ENCODE peak calls at places on chromosomes 13 and 19, in nine cellular contexts. One of them, this sample, is unnamed.

GRCh38 chr19:58518261-58519086 is 1.1 kb downstream of the ZBTB45 start:
- ATAC-seq in activated CD8-positive, alpha-beta memory T cell treated with anti-CD3 and anti-CD28 coated beads, Interleukin-2, amount 10 ng/mL, durations not matched to agents 7 days and 5 days: no peak
- ATAC-seq in pancreas: no peak
- ATAC-seq in left lobe of liver: no peak
- ATAC-seq in CD4-positive, alpha-beta T cell: no peak
- ATAC-seq in HCT116: no peak
- ATAC-seq in sciatic nerve: no peak
- ATAC-seq in left cardiac atrium: no peak
- ATAC-seq in left ventricle myocardium superior: no peak
- ATAC-seq in this sample: no peak

GRCh38 chr13:51380269-51380668 is 40.8 kb downstream of the SERPINE3 start:
- ATAC-seq in pancreas: peak
- ATAC-seq in left cardiac atrium: no peak
- ATAC-seq in HCT116: no peak
- ATAC-seq in left lobe of liver: no peak
- ATAC-seq in sciatic nerve: no peak
- ATAC-seq in left ventricle myocardium superior: peak
- ATAC-seq in CD4-positive, alpha-beta T cell: no peak
- ATAC-seq in activated CD8-positive, alpha-beta memory T cell treated with anti-CD3 and anti-CD28 coated beads, Interleukin-2, amount 10 ng/mL, durations not matched to agents 7 days and 5 days: no peak
- ATAC-seq in this sample: no peak

GRCh38 chr19:47651132-47651531 is 42.2 kb downstream of the BICRA start:
- ATAC-seq in left lobe of liver: no peak
- ATAC-seq in HCT116: no peak
- ATAC-seq in pancreas: no peak
- ATAC-seq in sciatic nerve: no peak
- ATAC-seq in left cardiac atrium: no peak
- ATAC-seq in left ventricle myocardium superior: no peak
- ATAC-seq in activated CD8-positive, alpha-beta memory T cell treated with anti-CD3 and anti-CD28 coated beads, Interleukin-2, amount 10 ng/mL, durations not matched to agents 7 days and 5 days: no peak
- ATAC-seq in CD4-positive, alpha-beta T cell: no peak
- ATAC-seq in this sample: no peak

GRCh38 chr13:113989585-113990300 is 15.9 kb upstream of the C13orf46 start:
- ATAC-seq in left lobe of liver: no peak
- ATAC-seq in sciatic nerve: no peak
- ATAC-seq in CD4-positive, alpha-beta T cell: no peak
- ATAC-seq in pancreas: no peak
- ATAC-seq in HCT116: no peak
- ATAC-seq in activated CD8-positive, alpha-beta memory T cell treated with anti-CD3 and anti-CD28 coated beads, Interleukin-2, amount 10 ng/mL, durations not matched to agents 7 days and 5 days: no peak
- ATAC-seq in left ventricle myocardium superior: no peak
- ATAC-seq in left cardiac atrium: no peak
- ATAC-seq in this sample: no peak

GRCh38 chr13:114019367-114019766 is 45.5 kb upstream of the C13orf46 start:
- ATAC-seq in pancreas: no peak
- ATAC-seq in HCT116: peak
- ATAC-seq in left lobe of liver: no peak
- ATAC-seq in left ventricle myocardium superior: no peak
- ATAC-seq in left cardiac atrium: no peak
- ATAC-seq in activated CD8-positive, alpha-beta memory T cell treated with anti-CD3 and anti-CD28 coated beads, Interleukin-2, amount 10 ng/mL, durations not matched to agents 7 days and 5 days: no peak
- ATAC-seq in sciatic nerve: no peak
- ATAC-seq in CD4-positive, alpha-beta T cell: peak
- ATAC-seq in this sample: no peak

GRCh38 chr19:8377598-8377997 is 12.6 kb upstream of the RAB11B start:
- ATAC-seq in CD4-positive, alpha-beta T cell: no peak
- ATAC-seq in pancreas: no peak
- ATAC-seq in activated CD8-positive, alpha-beta memory T cell treated with anti-CD3 and anti-CD28 coated beads, Interleukin-2, amount 10 ng/mL, durations not matched to agents 7 days and 5 days: no peak
- ATAC-seq in left lobe of liver: no peak
- ATAC-seq in sciatic nerve: no peak
- ATAC-seq in HCT116: no peak
- ATAC-seq in left ventricle myocardium superior: no peak
- ATAC-seq in left cardiac atrium: no peak
- ATAC-seq in this sample: no peak

GRCh38 chr13:74977498-74977897 is 504.5 kb downstream of the TBC1D4 start:
- ATAC-seq in sciatic nerve: no peak
- ATAC-seq in CD4-positive, alpha-beta T cell: no peak
- ATAC-seq in activated CD8-positive, alpha-beta memory T cell treated with anti-CD3 and anti-CD28 coated beads, Interleukin-2, amount 10 ng/mL, durations not matched to agents 7 days and 5 days: no peak
- ATAC-seq in left lobe of liver: no peak
- ATAC-seq in left cardiac atrium: no peak
- ATAC-seq in pancreas: no peak
- ATAC-seq in left ventricle myocardium superior: no peak
- ATAC-seq in HCT116: no peak
- ATAC-seq in this sample: no peak

GRCh38 chr19:19439083-19439482 is 33.6 kb downstream of the GATAD2A start:
- ATAC-seq in left lobe of liver: no peak
- ATAC-seq in left ventricle myocardium superior: no peak
- ATAC-seq in left cardiac atrium: no peak
- ATAC-seq in activated CD8-positive, alpha-beta memory T cell treated with anti-CD3 and anti-CD28 coated beads, Interleukin-2, amount 10 ng/mL, durations not matched to agents 7 days and 5 days: no peak
- ATAC-seq in CD4-positive, alpha-beta T cell: no peak
- ATAC-seq in pancreas: no peak
- ATAC-seq in HCT116: no peak
- ATAC-seq in sciatic nerve: no peak
- ATAC-seq in this sample: no peak

GRCh38 chr13:73983109-73983508 is 151.1 kb downstream of the KLF12 start:
- ATAC-seq in activated CD8-positive, alpha-beta memory T cell treated with anti-CD3 and anti-CD28 coated beads, Interleukin-2, amount 10 ng/mL, durations not matched to agents 7 days and 5 days: no peak
- ATAC-seq in pancreas: no peak
- ATAC-seq in HCT116: no peak
- ATAC-seq in left ventricle myocardium superior: peak
- ATAC-seq in left lobe of liver: peak
- ATAC-seq in left cardiac atrium: peak
- ATAC-seq in sciatic nerve: no peak
- ATAC-seq in CD4-positive, alpha-beta T cell: no peak
- ATAC-seq in this sample: peak

GRCh38 chr13:58625703-58626389 is 994.3 kb downstream of the PCDH17 start:
- ATAC-seq in left lobe of liver: no peak
- ATAC-seq in pancreas: no peak
- ATAC-seq in left ventricle myocardium superior: no peak
- ATAC-seq in CD4-positive, alpha-beta T cell: no peak
- ATAC-seq in sciatic nerve: no peak
- ATAC-seq in left cardiac atrium: no peak
- ATAC-seq in HCT116: no peak
- ATAC-seq in activated CD8-positive, alpha-beta memory T cell treated with anti-CD3 and anti-CD28 coated beads, Interleukin-2, amount 10 ng/mL, durations not matched to agents 7 days and 5 days: no peak
- ATAC-seq in this sample: no peak

GRCh38 chr13:99656843-99657506 is 155.7 kb downstream of the TM9SF2 start:
- ATAC-seq in activated CD8-positive, alpha-beta memory T cell treated with anti-CD3 and anti-CD28 coated beads, Interleukin-2, amount 10 ng/mL, durations not matched to agents 7 days and 5 days: peak
- ATAC-seq in sciatic nerve: no peak
- ATAC-seq in pancreas: no peak
- ATAC-seq in left ventricle myocardium superior: no peak
- ATAC-seq in left lobe of liver: no peak
- ATAC-seq in HCT116: no peak
- ATAC-seq in CD4-positive, alpha-beta T cell: peak
- ATAC-seq in left cardiac atrium: no peak
- ATAC-seq in this sample: no peak

GRCh38 chr19:13959962-13960862 is 7.9 kb downstream of the DCAF15 start:
- ATAC-seq in pancreas: peak
- ATAC-seq in activated CD8-positive, alpha-beta memory T cell treated with anti-CD3 and anti-CD28 coated beads, Interleukin-2, amount 10 ng/mL, durations not matched to agents 7 days and 5 days: peak
- ATAC-seq in CD4-positive, alpha-beta T cell: peak
- ATAC-seq in HCT116: peak
- ATAC-seq in sciatic nerve: peak
- ATAC-seq in left lobe of liver: peak
- ATAC-seq in left cardiac atrium: peak
- ATAC-seq in left ventricle myocardium superior: no peak
- ATAC-seq in this sample: peak

GRCh38 chr19:49858591-49858985 is 7.6 kb downstream of the PTOV1 start:
- ATAC-seq in left cardiac atrium: no peak
- ATAC-seq in HCT116: no peak
- ATAC-seq in CD4-positive, alpha-beta T cell: no peak
- ATAC-seq in pancreas: no peak
- ATAC-seq in left ventricle myocardium superior: no peak
- ATAC-seq in activated CD8-positive, alpha-beta memory T cell treated with anti-CD3 and anti-CD28 coated beads, Interleukin-2, amount 10 ng/mL, durations not matched to agents 7 days and 5 days: no peak
- ATAC-seq in sciatic nerve: peak
- ATAC-seq in left lobe of liver: no peak
- ATAC-seq in this sample: no peak

GRCh38 chr13:25910243-25910642 is 141.6 kb downstream of the SHISA2 start:
- ATAC-seq in activated CD8-positive, alpha-beta memory T cell treated with anti-CD3 and anti-CD28 coated beads, Interleukin-2, amount 10 ng/mL, durations not matched to agents 7 days and 5 days: no peak
- ATAC-seq in left ventricle myocardium superior: no peak
- ATAC-seq in HCT116: no peak
- ATAC-seq in left lobe of liver: no peak
- ATAC-seq in sciatic nerve: no peak
- ATAC-seq in CD4-positive, alpha-beta T cell: no peak
- ATAC-seq in left cardiac atrium: no peak
- ATAC-seq in pancreas: no peak
- ATAC-seq in this sample: no peak

GRCh38 chr13:111518161-111518791 is 197.8 kb downstream of the TEX29 start:
- ATAC-seq in left lobe of liver: peak
- ATAC-seq in CD4-positive, alpha-beta T cell: no peak
- ATAC-seq in HCT116: peak
- ATAC-seq in sciatic nerve: no peak
- ATAC-seq in activated CD8-positive, alpha-beta memory T cell treated with anti-CD3 and anti-CD28 coated beads, Interleukin-2, amount 10 ng/mL, durations not matched to agents 7 days and 5 days: no peak
- ATAC-seq in left ventricle myocardium superior: no peak
- ATAC-seq in left cardiac atrium: no peak
- ATAC-seq in pancreas: peak
- ATAC-seq in this sample: no peak

GRCh38 chr13:102089177-102089576 is 312.7 kb downstream of the FGF14 start:
- ATAC-seq in HCT116: no peak
- ATAC-seq in left lobe of liver: peak
- ATAC-seq in activated CD8-positive, alpha-beta memory T cell treated with anti-CD3 and anti-CD28 coated beads, Interleukin-2, amount 10 ng/mL, durations not matched to agents 7 days and 5 days: no peak
- ATAC-seq in pancreas: no peak
- ATAC-seq in left cardiac atrium: peak
- ATAC-seq in left ventricle myocardium superior: peak
- ATAC-seq in sciatic nerve: no peak
- ATAC-seq in CD4-positive, alpha-beta T cell: no peak
- ATAC-seq in this sample: no peak

GRCh38 chr13:25699056-25699455 is 327.3 kb downstream of the ATP8A2 start:
- ATAC-seq in activated CD8-positive, alpha-beta memory T cell treated with anti-CD3 and anti-CD28 coated beads, Interleukin-2, amount 10 ng/mL, durations not matched to agents 7 days and 5 days: no peak
- ATAC-seq in sciatic nerve: no peak
- ATAC-seq in pancreas: no peak
- ATAC-seq in left cardiac atrium: no peak
- ATAC-seq in left ventricle myocardium superior: no peak
- ATAC-seq in CD4-positive, alpha-beta T cell: no peak
- ATAC-seq in HCT116: no peak
- ATAC-seq in left lobe of liver: no peak
- ATAC-seq in this sample: no peak

GRCh38 chr19:30006206-30006605 is 64.2 kb downstream of the URI1 start:
- ATAC-seq in pancreas: no peak
- ATAC-seq in left cardiac atrium: no peak
- ATAC-seq in left lobe of liver: no peak
- ATAC-seq in sciatic nerve: no peak
- ATAC-seq in CD4-positive, alpha-beta T cell: no peak
- ATAC-seq in activated CD8-positive, alpha-beta memory T cell treated with anti-CD3 and anti-CD28 coated beads, Interleukin-2, amount 10 ng/mL, durations not matched to agents 7 days and 5 days: peak
- ATAC-seq in left ventricle myocardium superior: no peak
- ATAC-seq in HCT116: no peak
- ATAC-seq in this sample: no peak

GRCh38 chr13:39144941-39145533 is 106.8 kb downstream of the NHLRC3 start:
- ATAC-seq in activated CD8-positive, alpha-beta memory T cell treated with anti-CD3 and anti-CD28 coated beads, Interleukin-2, amount 10 ng/mL, durations not matched to agents 7 days and 5 days: no peak
- ATAC-seq in CD4-positive, alpha-beta T cell: no peak
- ATAC-seq in HCT116: peak
- ATAC-seq in pancreas: peak
- ATAC-seq in left cardiac atrium: peak
- ATAC-seq in left lobe of liver: peak
- ATAC-seq in left ventricle myocardium superior: peak
- ATAC-seq in sciatic nerve: peak
- ATAC-seq in this sample: no peak

GRCh38 chr13:36848228-36848982 is 29.4 kb downstream of the RFXAP start:
- ATAC-seq in left cardiac atrium: peak
- ATAC-seq in CD4-positive, alpha-beta T cell: no peak
- ATAC-seq in activated CD8-positive, alpha-beta memory T cell treated with anti-CD3 and anti-CD28 coated beads, Interleukin-2, amount 10 ng/mL, durations not matched to agents 7 days and 5 days: no peak
- ATAC-seq in HCT116: peak
- ATAC-seq in left ventricle myocardium superior: peak
- ATAC-seq in pancreas: no peak
- ATAC-seq in left lobe of liver: peak
- ATAC-seq in sciatic nerve: peak
- ATAC-seq in this sample: peak

GRCh38 chr19:21910318-21910717 is 74.3 kb upstream of the ZNF43 start:
- ATAC-seq in HCT116: no peak
- ATAC-seq in sciatic nerve: no peak
- ATAC-seq in CD4-positive, alpha-beta T cell: no peak
- ATAC-seq in left ventricle myocardium superior: no peak
- ATAC-seq in pancreas: no peak
- ATAC-seq in activated CD8-positive, alpha-beta memory T cell treated with anti-CD3 and anti-CD28 coated beads, Interleukin-2, amount 10 ng/mL, durations not matched to agents 7 days and 5 days: no peak
- ATAC-seq in left cardiac atrium: no peak
- ATAC-seq in left lobe of liver: no peak
- ATAC-seq in this sample: no peak

GRCh38 chr19:10271543-10272086 is 695 bp downstream of the ICAM1 start:
- ATAC-seq in left cardiac atrium: no peak
- ATAC-seq in activated CD8-positive, alpha-beta memory T cell treated with anti-CD3 and anti-CD28 coated beads, Interleukin-2, amount 10 ng/mL, durations not matched to agents 7 days and 5 days: peak
- ATAC-seq in left ventricle myocardium superior: no peak
- ATAC-seq in HCT116: no peak
- ATAC-seq in left lobe of liver: no peak
- ATAC-seq in CD4-positive, alpha-beta T cell: no peak
- ATAC-seq in pancreas: no peak
- ATAC-seq in sciatic nerve: peak
- ATAC-seq in this sample: peak

GRCh38 chr13:48431987-48432615 is 19.2 kb upstream of the LPAR6 start:
- ATAC-seq in HCT116: no peak
- ATAC-seq in CD4-positive, alpha-beta T cell: no peak
- ATAC-seq in activated CD8-positive, alpha-beta memory T cell treated with anti-CD3 and anti-CD28 coated beads, Interleukin-2, amount 10 ng/mL, durations not matched to agents 7 days and 5 days: no peak
- ATAC-seq in sciatic nerve: peak
- ATAC-seq in left ventricle myocardium superior: no peak
- ATAC-seq in left cardiac atrium: peak
- ATAC-seq in pancreas: no peak
- ATAC-seq in left lobe of liver: no peak
- ATAC-seq in this sample: no peak

GRCh38 chr19:36215276-36216171 is 618 bp downstream of the ZNF146 start:
- ATAC-seq in left ventricle myocardium superior: no peak
- ATAC-seq in left lobe of liver: no peak
- ATAC-seq in pancreas: peak
- ATAC-seq in left cardiac atrium: no peak
- ATAC-seq in HCT116: no peak
- ATAC-seq in CD4-positive, alpha-beta T cell: peak
- ATAC-seq in activated CD8-positive, alpha-beta memory T cell treated with anti-CD3 and anti-CD28 coated beads, Interleukin-2, amount 10 ng/mL, durations not matched to agents 7 days and 5 days: no peak
- ATAC-seq in sciatic nerve: no peak
- ATAC-seq in this sample: no peak

GRCh38 chr19:17246681-17247425 is 1.1 kb upstream of the NR2F6 start:
- ATAC-seq in left lobe of liver: peak
- ATAC-seq in sciatic nerve: peak
- ATAC-seq in activated CD8-positive, alpha-beta memory T cell treated with anti-CD3 and anti-CD28 coated beads, Interleukin-2, amount 10 ng/mL, durations not matched to agents 7 days and 5 days: no peak
- ATAC-seq in left ventricle myocardium superior: peak
- ATAC-seq in CD4-positive, alpha-beta T cell: peak
- ATAC-seq in pancreas: peak
- ATAC-seq in HCT116: no peak
- ATAC-seq in left cardiac atrium: peak
- ATAC-seq in this sample: no peak

GRCh38 chr19:3343619-3344502 is 22.5 kb upstream of the NFIC start:
- ATAC-seq in left lobe of liver: peak
- ATAC-seq in pancreas: peak
- ATAC-seq in left ventricle myocardium superior: peak
- ATAC-seq in left cardiac atrium: peak
- ATAC-seq in HCT116: peak
- ATAC-seq in activated CD8-positive, alpha-beta memory T cell treated with anti-CD3 and anti-CD28 coated beads, Interleukin-2, amount 10 ng/mL, durations not matched to agents 7 days and 5 days: peak
- ATAC-seq in CD4-positive, alpha-beta T cell: peak
- ATAC-seq in sciatic nerve: peak
- ATAC-seq in this sample: peak

GRCh38 chr19:18586311-18586710 is 2.3 kb upstream of the REX1BD start:
- ATAC-seq in pancreas: no peak
- ATAC-seq in sciatic nerve: no peak
- ATAC-seq in HCT116: no peak
- ATAC-seq in left cardiac atrium: no peak
- ATAC-seq in left ventricle myocardium superior: no peak
- ATAC-seq in activated CD8-positive, alpha-beta memory T cell treated with anti-CD3 and anti-CD28 coated beads, Interleukin-2, amount 10 ng/mL, durations not matched to agents 7 days and 5 days: no peak
- ATAC-seq in CD4-positive, alpha-beta T cell: no peak
- ATAC-seq in left lobe of liver: no peak
- ATAC-seq in this sample: no peak

GRCh38 chr13:22031702-22032286 is 360.9 kb downstream of the FGF9 start:
- ATAC-seq in left cardiac atrium: no peak
- ATAC-seq in left ventricle myocardium superior: no peak
- ATAC-seq in pancreas: peak
- ATAC-seq in HCT116: no peak
- ATAC-seq in sciatic nerve: peak
- ATAC-seq in left lobe of liver: no peak
- ATAC-seq in activated CD8-positive, alpha-beta memory T cell treated with anti-CD3 and anti-CD28 coated beads, Interleukin-2, amount 10 ng/mL, durations not matched to agents 7 days and 5 days: no peak
- ATAC-seq in CD4-positive, alpha-beta T cell: no peak
- ATAC-seq in this sample: no peak

GRCh38 chr13:40635315-40635995 is 31.0 kb downstream of the FOXO1 start:
- ATAC-seq in CD4-positive, alpha-beta T cell: no peak
- ATAC-seq in sciatic nerve: no peak
- ATAC-seq in pancreas: no peak
- ATAC-seq in left ventricle myocardium superior: no peak
- ATAC-seq in HCT116: peak
- ATAC-seq in activated CD8-positive, alpha-beta memory T cell treated with anti-CD3 and anti-CD28 coated beads, Interleukin-2, amount 10 ng/mL, durations not matched to agents 7 days and 5 days: peak
- ATAC-seq in left lobe of liver: peak
- ATAC-seq in left cardiac atrium: no peak
- ATAC-seq in this sample: peak

GRCh38 chr13:53691417-53691816 is 662.8 kb downstream of the OLFM4 start:
- ATAC-seq in sciatic nerve: no peak
- ATAC-seq in pancreas: no peak
- ATAC-seq in CD4-positive, alpha-beta T cell: no peak
- ATAC-seq in activated CD8-positive, alpha-beta memory T cell treated with anti-CD3 and anti-CD28 coated beads, Interleukin-2, amount 10 ng/mL, durations not matched to agents 7 days and 5 days: no peak
- ATAC-seq in left ventricle myocardium superior: no peak
- ATAC-seq in HCT116: no peak
- ATAC-seq in left cardiac atrium: no peak
- ATAC-seq in left lobe of liver: no peak
- ATAC-seq in this sample: no peak